ENCODE peak calls at places on chromosomes 16 and 17, in four cellular contexts. J, L, B and O are unnamed samples.

GRCh38 chr16:85423186-85423550 is 190.0 kb upstream of the GSE1 start:
- DNase-seq in J (no peak), L (no peak), B (no peak), O (no peak)

GRCh38 chr16:68417711-68418301 is 30.5 kb downstream of the SMPD3 start:
- DNase-seq in J (peak), L (peak), B (peak), O (no peak)

GRCh38 chr17:42797067-42798007 is 1.2 kb downstream of the COA3 start:
- DNase-seq in J (no peak), L (no peak), B (no peak), O (no peak)

GRCh38 chr16:67966549-67967182 is 1.8 kb downstream of the SLC12A4 start:
- DNase-seq in J (no peak), L (no peak), B (peak), O (peak)

GRCh38 chr17:59349178-59349577 is 17.7 kb downstream of the YPEL2 start:
- DNase-seq in J (no peak), L (no peak), B (no peak), O (no peak)

GRCh38 chr16:50272687-50273381 is 6.5 kb downstream of the ADCY7 start:
- DNase-seq in J (no peak), L (no peak), B (no peak), O (peak)

GRCh38 chr17:78831688-78832540 is 8.7 kb downstream of the USP36 start:
- DNase-seq in J (no peak), L (no peak), B (no peak), O (no peak)

GRCh38 chr16:65180986-65181710 is 59.3 kb upstream of the CDH11 start:
- DNase-seq in J (no peak), L (no peak), B (no peak), O (no peak)

GRCh38 chr16:15427648-15428239 is 6.6 kb upstream of the BMERB1 start:
- DNase-seq in J (peak), L (peak), B (peak), O (peak)

GRCh38 chr17:75590849-75591721 is 3.5 kb downstream of the MYO15B start:
- DNase-seq in J (no peak), L (no peak), B (no peak), O (no peak)

GRCh38 chr17:45223541-45224528 is 2.1 kb downstream of the FMNL1 start:
- DNase-seq in J (no peak), L (no peak), B (no peak), O (no peak)

GRCh38 chr16:87829123-87829980 is 40.0 kb downstream of the SLC7A5 start:
- DNase-seq in J (no peak), L (no peak), B (no peak), O (peak)

GRCh38 chr17:82173351-82174041 is 39.1 kb downstream of the CCDC57 start:
- DNase-seq in J (no peak), L (no peak), B (no peak), O (no peak)

GRCh38 chr16:520847-521246 is 6.7 kb upstream of the CAPN15 start:
- DNase-seq in J (no peak), L (no peak), B (no peak), O (no peak)

GRCh38 chr17:36755586-36755985 is 154.2 kb downstream of the MRM1 start:
- DNase-seq in J (no peak), L (peak), B (no peak), O (peak)

GRCh38 chr17:64095144-64095882 is 34.6 kb downstream of the ERN1 start:
- DNase-seq in J (no peak), L (no peak), B (no peak), O (no peak)

GRCh38 chr16:12132290-12132689 is 155.8 kb downstream of the SNX29 start:
- DNase-seq in J (no peak), L (no peak), B (peak), O (peak)

GRCh38 chr16:1918890-1919679 is 870 bp upstream of the HS3ST6 start:
- DNase-seq in J (no peak), L (no peak), B (no peak), O (no peak)